ENCODE peak calls at places on chromosomes 1 and 21, in seven cellular contexts. B is SK-N-SH, F is HCT116, J is GM12878, A is H1, L is K562, Q is HepG2. E is an unnamed sample.

GRCh38 chr1:74733616-74734484 is 898 bp downstream of the TYW3 start:
- DNase-seq in Q (peak), L (peak), B (peak), J (no peak), F (peak), A (no peak), E (peak)

GRCh38 chr1:182905321-182905720 is 47.6 kb downstream of the SHCBP1L start:
- DNase-seq in J (no peak), L (no peak), A (no peak), B (no peak), Q (no peak), F (no peak), E (no peak)

GRCh38 chr21:22670148-22670547 is 1671.9 kb downstream of the NCAM2 start:
- DNase-seq in Q (no peak), L (no peak), J (no peak), F (no peak), B (no peak), A (no peak), E (no peak)

GRCh38 chr1:21261551-21262281 is 28.5 kb downstream of the ECE1 start:
- DNase-seq in L (peak), F (peak), A (no peak), B (peak), J (no peak), Q (no peak), E (no peak)

GRCh38 chr1:230629511-230629910 is 12.8 kb upstream of the COG2 start:
- DNase-seq in B (no peak), Q (no peak), F (no peak), A (no peak), L (no peak), J (no peak), E (no peak)

GRCh38 chr1:6646499-6647148 is 22.0 kb downstream of the THAP3 start:
- DNase-seq in J (no peak), A (no peak), L (peak), F (peak), B (peak), Q (peak), E (peak)

GRCh38 chr21:31145271-31145801 is 107.1 kb upstream of the KRTAP19-8 start:
- DNase-seq in L (no peak), B (no peak), Q (no peak), J (no peak), A (no peak), F (no peak), E (no peak)

GRCh38 chr21:32426066-32426465 is 13.6 kb downstream of the EVA1C start:
- DNase-seq in F (no peak), L (no peak), J (no peak), Q (no peak), B (no peak), A (no peak), E (no peak)

GRCh38 chr1:191993549-191993948 is 164.7 kb upstream of the RGS18 start:
- DNase-seq in L (peak), B (no peak), A (no peak), Q (peak), F (peak), J (no peak), E (peak)

GRCh38 chr21:42308161-42308913 is 6.9 kb downstream of the TFF3 start:
- DNase-seq in A (no peak), J (no peak), F (no peak), B (no peak), L (no peak), Q (no peak), E (no peak)

GRCh38 chr1:94095744-94096469 is 25.0 kb downstream of the ABCA4 start:
- DNase-seq in F (no peak), B (no peak), J (no peak), L (no peak), Q (peak), A (no peak), E (no peak)

GRCh38 chr1:108813326-108813725 is 43.6 kb downstream of the AKNAD1 start:
- DNase-seq in J (no peak), L (no peak), F (no peak), B (no peak), Q (no peak), A (no peak), E (no peak)

GRCh38 chr1:3664700-3665375 is 12.5 kb downstream of the TP73 start:
- DNase-seq in L (no peak), B (no peak), Q (no peak), A (no peak), F (no peak), J (no peak), E (no peak)

GRCh38 chr1:96473791-96474452 is 247.7 kb upstream of the PTBP2 start:
- DNase-seq in L (no peak), J (no peak), B (no peak), F (no peak), Q (no peak), A (no peak), E (no peak)

GRCh38 chr1:234199476-234200127 is 173.7 kb upstream of the COA6 start:
- DNase-seq in L (no peak), Q (no peak), A (no peak), F (no peak), J (no peak), B (no peak), E (no peak)

GRCh38 chr1:170791941-170792340 is 128.0 kb downstream of the PRRX1 start:
- DNase-seq in Q (no peak), J (no peak), F (no peak), A (no peak), L (no peak), B (no peak), E (no peak)

GRCh38 chr1:114310771-114311251 is 157.1 kb upstream of the SYT6 start:
- DNase-seq in A (no peak), F (no peak), B (no peak), J (no peak), Q (no peak), L (no peak), E (no peak)

GRCh38 chr21:34941162-34941561 is 107.9 kb downstream of the RUNX1 start:
- DNase-seq in J (no peak), L (peak), A (no peak), Q (peak), F (no peak), B (no peak), E (no peak)

GRCh38 chr1:40379785-40380452 is 6.4 kb downstream of the SMAP2 start:
- DNase-seq in L (no peak), Q (no peak), J (no peak), B (no peak), A (no peak), F (no peak), E (no peak)

GRCh38 chr1:2413495-2414296 is 1.3 kb upstream of the PEX10 start:
- DNase-seq in Q (peak), J (no peak), A (no peak), L (peak), F (no peak), B (no peak), E (no peak)

GRCh38 chr1:245599413-245600174 is 444.8 kb downstream of the KIF26B start:
- DNase-seq in J (no peak), L (no peak), B (no peak), Q (no peak), A (no peak), F (no peak), E (no peak)

GRCh38 chr1:150186789-150187559 is 37.3 kb downstream of the PLEKHO1 start:
- DNase-seq in B (peak), Q (peak), L (peak), F (peak), A (no peak), J (no peak), E (no peak)

DNA sequence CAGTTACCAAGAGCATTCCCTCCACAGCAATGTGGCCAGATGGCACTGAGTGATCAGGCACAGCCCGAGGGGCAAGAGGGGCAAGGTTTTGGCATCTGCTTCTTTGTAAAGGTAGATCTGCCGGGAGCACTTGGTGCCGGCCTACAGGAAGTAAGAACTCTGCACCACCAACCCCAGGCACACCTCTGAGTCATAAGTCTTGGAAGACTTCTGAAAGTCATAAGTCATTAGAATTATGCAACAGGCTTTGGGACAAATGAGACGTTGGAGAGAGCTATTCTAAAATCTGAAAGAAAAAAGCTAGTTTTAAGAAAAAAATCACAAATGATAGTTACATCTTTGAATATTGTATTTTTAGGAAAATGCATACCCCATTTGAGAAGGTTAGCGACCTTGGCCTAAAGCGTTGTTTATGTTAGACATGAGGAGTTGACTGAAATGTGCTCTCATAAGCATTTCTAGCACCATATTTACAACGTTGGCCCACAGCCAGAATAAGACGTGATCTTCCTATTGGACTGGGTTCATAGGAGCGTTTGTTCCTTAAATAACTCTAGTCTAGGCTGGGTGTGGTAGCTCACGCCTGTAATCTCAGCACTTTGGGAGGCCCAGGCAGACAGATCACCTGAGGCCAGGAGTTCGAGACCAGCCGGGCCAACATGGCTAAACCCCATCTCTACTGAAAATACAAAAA is 37.7 kb upstream of the MAP10 start:
- DNase-seq in B (no peak), F (peak), Q (no peak), L (no peak), J (no peak), A (no peak), E (no peak)
- TF ChIP-seq JUND in B (no peak), F (peak), Q (no peak), L (no peak), J (no peak), A (no peak), E (no peak)

GRCh38 chr1:121408354-121408753 is 223.6 kb downstream of the SRGAP2C start:
- DNase-seq in L (no peak), J (no peak), Q (no peak), F (no peak), A (no peak), B (no peak), E (no peak)
- TF ChIP-seq JUND in L (no peak), J (no peak), Q (no peak), F (no peak), A (no peak), B (no peak), E (no peak)

DNA sequence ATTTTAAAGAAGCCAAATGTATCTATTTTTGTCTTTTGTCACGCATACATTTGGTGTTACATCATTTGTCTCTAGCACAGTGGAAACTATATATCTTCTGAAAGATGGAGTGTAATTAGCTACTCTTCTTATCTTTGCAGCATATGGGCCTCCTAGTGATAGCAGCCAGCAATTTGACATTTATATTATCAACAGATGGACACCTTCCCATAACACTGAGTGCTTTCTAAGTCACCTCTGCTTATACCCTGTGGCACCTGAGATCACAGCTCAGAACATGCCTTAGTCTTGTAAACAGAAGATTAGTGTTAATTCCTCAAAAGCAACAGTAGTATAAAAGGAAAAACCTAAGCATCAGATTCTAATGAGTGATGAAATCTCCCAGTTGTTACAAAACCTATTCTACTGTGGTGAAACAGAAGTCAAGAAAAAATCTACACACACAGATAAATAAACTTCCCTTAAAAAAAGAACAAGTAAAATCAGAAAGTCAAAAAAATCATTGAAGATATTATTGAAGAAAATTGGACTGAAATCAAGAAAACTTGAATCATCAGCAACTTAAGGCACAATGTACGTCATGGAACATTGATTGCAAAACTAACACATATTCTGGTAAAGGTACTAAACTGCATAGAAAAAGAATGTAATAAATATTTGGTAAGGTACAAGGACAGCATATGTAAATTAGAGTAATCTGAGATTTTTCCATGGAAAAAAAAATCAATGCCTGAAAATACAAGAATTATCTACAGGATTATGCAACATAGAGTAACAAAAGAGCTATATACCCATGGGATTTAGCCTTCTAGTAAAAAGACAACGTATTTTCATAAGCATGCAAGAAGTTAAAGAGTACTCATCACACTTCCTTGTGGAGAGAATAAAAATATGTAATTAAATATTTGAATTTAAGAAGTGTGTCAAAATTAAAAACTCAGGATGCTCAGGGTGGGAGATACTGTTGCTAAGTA is 61.7 kb downstream of the KCNT2 start:
- DNase-seq in L (peak), Q (no peak), B (no peak), A (no peak), J (no peak), F (no peak), E (no peak)
- TF ChIP-seq JUND in L (peak), Q (no peak), B (no peak), A (no peak), J (no peak), F (no peak), E (no peak)

DNA sequence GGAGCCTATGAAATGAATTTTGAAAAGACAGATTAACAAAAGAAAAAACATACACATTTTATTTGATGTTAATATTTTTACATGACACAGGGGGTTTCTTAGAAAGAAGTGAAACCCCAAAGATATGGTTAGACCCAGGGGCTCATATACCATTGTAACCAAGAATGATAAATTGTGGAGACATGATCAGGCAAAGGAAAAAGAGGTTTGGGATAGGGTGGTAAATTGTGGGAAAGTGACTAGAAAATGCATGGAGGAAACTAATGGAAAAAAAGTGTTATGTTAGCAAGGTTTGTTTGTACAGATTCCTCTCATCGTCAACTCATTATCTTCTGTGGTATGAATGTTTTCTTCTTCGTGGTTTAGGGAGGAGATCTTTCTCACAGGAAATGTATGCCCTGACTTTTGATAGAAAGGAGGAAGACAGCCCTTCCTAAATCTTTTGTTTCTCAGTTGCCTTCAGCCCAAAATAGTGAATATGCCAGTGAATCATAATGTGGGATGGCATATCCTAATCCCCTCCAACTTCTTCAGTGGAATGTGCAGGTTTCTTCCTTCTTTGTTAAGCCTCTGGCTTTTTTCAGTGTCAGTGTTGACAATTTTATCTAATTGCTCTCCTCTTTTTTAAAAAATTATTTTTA is 140.4 kb upstream of the UBE2U start:
- DNase-seq in F (no peak), J (no peak), A (no peak), Q (no peak), B (no peak), L (no peak), E (no peak)
- TF ChIP-seq JUND in F (no peak), J (no peak), A (no peak), Q (no peak), B (no peak), L (no peak), E (no peak)

E was measured in T47D.